ENCODE peak calls at places on chromosomes 4 and X, in four cellular contexts. One of them, this sample, is unnamed.

GRCh38 chrX:151753313-151754041 is 18.9 kb downstream of the CNGA2 start:
- DNase-seq in K562: peak; percentile 64
- DNase-seq in A549: peak; percentile 63
- DNase-seq in tibial nerve: peak; percentile 20
- DNase-seq in this sample: peak; percentile 23

GRCh38 chr4:73259552-73260140 is 1.0 kb upstream of the ANKRD17 start:
- DNase-seq in A549: no peak
- DNase-seq in K562: no peak
- DNase-seq in tibial nerve: no peak
- DNase-seq in this sample: no peak

GRCh38 chr4:478373-478772 is 20.6 kb downstream of the ZNF721 start:
- DNase-seq in tibial nerve: no peak
- DNase-seq in A549: no peak
- DNase-seq in K562: no peak
- DNase-seq in this sample: no peak

GRCh38 chrX:45515262-45516215 is 314.9 kb upstream of the DIPK2B start:
- DNase-seq in A549: peak; percentile 95
- DNase-seq in K562: no peak
- DNase-seq in tibial nerve: peak; percentile 21
- DNase-seq in this sample: peak; percentile 44

GRCh38 chrX:8868906-8869305 is 67.7 kb upstream of the FAM9A start:
- DNase-seq in A549: no peak
- DNase-seq in tibial nerve: no peak
- DNase-seq in K562: no peak
- DNase-seq in this sample: no peak

GRCh38 chrX:110277609-110278008 is 40.3 kb downstream of the AMMECR1 start:
- DNase-seq in K562: no peak
- DNase-seq in tibial nerve: no peak
- DNase-seq in A549: no peak
- DNase-seq in this sample: no peak

GRCh38 chr4:77430847-77431246 is 174.8 kb upstream of the CXCL13 start:
- DNase-seq in tibial nerve: no peak
- DNase-seq in A549: no peak
- DNase-seq in K562: peak; percentile 14
- DNase-seq in this sample: no peak

GRCh38 chrX:129738466-129739308 is at the start of gene XPNPEP2:
- DNase-seq in A549: no peak
- DNase-seq in K562: no peak
- DNase-seq in tibial nerve: no peak
- DNase-seq in this sample: peak; percentile 53

GRCh38 chr4:139144161-139144859 is 32.7 kb downstream of the ELF2 start:
- DNase-seq in K562: no peak
- DNase-seq in A549: no peak
- DNase-seq in tibial nerve: peak; percentile 27
- DNase-seq in this sample: peak; percentile 40

GRCh38 chr4:129378346-129378745 is 282.4 kb downstream of the C4orf33 start:
- DNase-seq in tibial nerve: no peak
- DNase-seq in K562: no peak
- DNase-seq in A549: no peak
- DNase-seq in this sample: no peak

GRCh38 chr4:6327220-6327917 is 57.7 kb downstream of the WFS1 start:
- DNase-seq in A549: peak; percentile 65
- DNase-seq in K562: peak; percentile 86
- DNase-seq in tibial nerve: peak; percentile 49
- DNase-seq in this sample: peak; percentile 87

GRCh38 chrX:150898343-150899190 is at the start of gene CD99L2:
- DNase-seq in K562: peak; percentile 94
- DNase-seq in tibial nerve: peak; percentile 84
- DNase-seq in A549: peak; percentile 89
- DNase-seq in this sample: peak; percentile 92

GRCh38 chr4:95013236-95013635 is 255.5 kb downstream of the BMPR1B start:
- DNase-seq in K562: no peak
- DNase-seq in A549: no peak
- DNase-seq in tibial nerve: no peak
- DNase-seq in this sample: no peak

GRCh38 chrX:9912341-9912740 is 54.8 kb upstream of the CLDN34 start:
- DNase-seq in A549: no peak
- DNase-seq in tibial nerve: no peak
- DNase-seq in K562: no peak
- DNase-seq in this sample: no peak

GRCh38 chrX:12984629-12985303 is 9.9 kb downstream of the TMSB4X start:
- DNase-seq in K562: peak; percentile 24
- DNase-seq in A549: peak; percentile 76
- DNase-seq in tibial nerve: no peak
- DNase-seq in this sample: no peak

GRCh38 chr4:39362827-39363226 is 3.3 kb downstream of the RFC1 start:
- DNase-seq in A549: no peak
- DNase-seq in K562: no peak
- DNase-seq in tibial nerve: no peak
- DNase-seq in this sample: no peak

GRCh38 chrX:74779175-74779574 is 146.1 kb downstream of the NEXMIF start:
- DNase-seq in A549: no peak
- DNase-seq in K562: no peak
- DNase-seq in tibial nerve: no peak
- DNase-seq in this sample: no peak

GRCh38 chr4:151324449-151325319 is 721 bp downstream of the SH3D19 start:
- DNase-seq in A549: peak; percentile 80
- DNase-seq in K562: no peak
- DNase-seq in tibial nerve: no peak
- DNase-seq in this sample: peak; percentile 51

GRCh38 chr4:185506422-185506821 is 28.9 kb downstream of the PDLIM3 start:
- DNase-seq in K562: no peak
- DNase-seq in tibial nerve: no peak
- DNase-seq in A549: no peak
- DNase-seq in this sample: no peak

GRCh38 chr4:140176735-140177134 is 22.8 kb upstream of the MAML3 start:
- DNase-seq in A549: no peak
- DNase-seq in K562: no peak
- DNase-seq in tibial nerve: no peak
- DNase-seq in this sample: no peak

GRCh38 chrX:70257599-70258288 is 2.3 kb downstream of the P2RY4 start:
- DNase-seq in A549: no peak
- DNase-seq in tibial nerve: no peak
- DNase-seq in K562: no peak
- DNase-seq in this sample: no peak

DNA sequence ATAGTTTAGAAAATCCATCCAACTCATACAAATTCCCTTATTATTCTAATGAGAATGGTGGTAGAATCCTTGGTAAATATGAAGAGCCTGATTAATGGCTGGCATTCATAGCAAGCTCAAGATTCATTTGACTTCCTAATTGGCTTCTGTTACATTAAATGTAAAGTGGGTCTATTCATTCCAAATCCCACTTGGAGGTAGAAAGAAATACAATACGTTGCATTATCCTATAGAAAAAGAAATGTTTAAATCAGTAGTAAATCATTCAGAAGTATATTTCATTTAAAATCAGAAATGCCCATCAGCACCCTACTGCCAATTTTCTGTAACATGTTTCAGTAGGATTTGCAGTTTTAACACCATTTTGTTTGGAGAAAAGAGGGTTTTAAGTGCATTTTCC is 6.7 kb downstream of the ADGRG4 start:
- DNase-seq in K562: no peak
- DNase-seq in tibial nerve: no peak
- DNase-seq in A549: no peak
- DNase-seq in this sample: no peak
- TF ChIP-seq EP300 in K562: no peak
- TF ChIP-seq EP300 in tibial nerve: no peak
- TF ChIP-seq EP300 in A549: no peak
- TF ChIP-seq EP300 in this sample: no peak

GRCh38 chrX:136220535-136220934 is 30.7 kb downstream of the MAP7D3 start:
- DNase-seq in tibial nerve: no peak
- DNase-seq in K562: no peak
- DNase-seq in A549: no peak
- DNase-seq in this sample: no peak
- H3K4me1 ChIP-seq in tibial nerve: no peaks in the 10 kb centered on the region
- H3K4me1 ChIP-seq in K562: no peaks in the 10 kb centered on the region
- H3K4me1 ChIP-seq in A549: peaks cover 8% of the 10 kb centered on the region
- H3K4me1 ChIP-seq in this sample: no peaks in the 10 kb centered on the region

GRCh38 chr4:7348946-7349900 is 85.5 kb downstream of the PSAPL1 start:
- DNase-seq in A549: no peak
- DNase-seq in tibial nerve: no peak
- DNase-seq in K562: no peak
- DNase-seq in this sample: no peak
- TF ChIP-seq EP300 in A549: no peak
- TF ChIP-seq EP300 in tibial nerve: no peak
- TF ChIP-seq EP300 in K562: no peak
- TF ChIP-seq EP300 in this sample: no peak

GRCh38 chr4:8380511-8381415 is 59.8 kb downstream of the ACOX3 start:
- DNase-seq in A549: no peak
- DNase-seq in K562: no peak
- DNase-seq in tibial nerve: no peak
- DNase-seq in this sample: peak; percentile 3
- H3K4me1 ChIP-seq in A549: no peaks in the 10 kb centered on the region
- H3K4me1 ChIP-seq in K562: no peaks in the 10 kb centered on the region
- H3K4me1 ChIP-seq in tibial nerve: no peaks in the 10 kb centered on the region
- H3K4me1 ChIP-seq in this sample: peaks cover 15% of the 10 kb centered on the region

DNA sequence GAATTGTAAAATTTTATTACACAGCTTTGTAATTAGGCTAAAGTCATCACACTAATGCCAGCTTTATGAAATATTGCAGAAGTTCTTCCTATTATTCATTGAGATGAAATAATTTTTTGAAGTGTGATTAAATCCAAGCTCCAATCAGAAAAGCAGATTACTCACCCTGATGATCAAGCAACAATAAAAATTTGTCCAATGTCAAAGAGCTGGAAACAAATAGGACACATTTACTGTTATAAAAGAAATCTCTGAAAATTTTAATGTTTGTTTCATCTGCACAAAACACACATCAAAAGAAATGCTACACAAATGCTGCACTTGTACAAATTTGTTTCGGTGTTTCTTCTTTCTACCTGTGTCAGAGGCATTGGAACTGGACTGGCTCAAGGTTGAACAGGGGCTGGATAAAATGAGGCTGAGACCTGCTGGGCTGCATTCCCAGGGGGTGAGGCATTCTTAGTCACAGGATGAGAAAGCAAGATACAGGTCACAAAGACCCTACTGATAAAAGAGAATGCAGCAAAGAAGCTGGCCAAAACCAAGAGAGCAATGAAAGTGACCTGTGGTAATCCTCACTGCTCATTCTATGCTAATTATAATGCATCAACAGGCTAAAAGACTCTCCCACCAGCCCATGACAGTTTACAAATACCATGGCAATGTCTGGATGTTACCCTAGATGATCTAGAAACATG is 78.3 kb downstream of the GASK1B start:
- DNase-seq in A549: peak; percentile 28
- DNase-seq in K562: no peak
- DNase-seq in tibial nerve: no peak
- DNase-seq in this sample: peak; percentile 61
- TF ChIP-seq EP300 in A549: no peak
- TF ChIP-seq EP300 in K562: no peak
- TF ChIP-seq EP300 in tibial nerve: no peak
- TF ChIP-seq EP300 in this sample: no peak

GRCh38 chrX:17788956-17789562 is 51.8 kb downstream of the SCML1 start:
- DNase-seq in A549: no peak
- DNase-seq in tibial nerve: no peak
- DNase-seq in K562: peak; percentile 9
- DNase-seq in this sample: no peak

GRCh38 chrX:17792842-17793241 is 55.5 kb downstream of the SCML1 start:
- DNase-seq in K562: no peak
- DNase-seq in A549: no peak
- DNase-seq in tibial nerve: no peak
- DNase-seq in this sample: no peak

GRCh38 chrX:17787557-17787956 is 50.3 kb downstream of the SCML1 start:
- DNase-seq in tibial nerve: no peak
- DNase-seq in A549: no peak
- DNase-seq in K562: no peak
- DNase-seq in this sample: no peak

DNA sequence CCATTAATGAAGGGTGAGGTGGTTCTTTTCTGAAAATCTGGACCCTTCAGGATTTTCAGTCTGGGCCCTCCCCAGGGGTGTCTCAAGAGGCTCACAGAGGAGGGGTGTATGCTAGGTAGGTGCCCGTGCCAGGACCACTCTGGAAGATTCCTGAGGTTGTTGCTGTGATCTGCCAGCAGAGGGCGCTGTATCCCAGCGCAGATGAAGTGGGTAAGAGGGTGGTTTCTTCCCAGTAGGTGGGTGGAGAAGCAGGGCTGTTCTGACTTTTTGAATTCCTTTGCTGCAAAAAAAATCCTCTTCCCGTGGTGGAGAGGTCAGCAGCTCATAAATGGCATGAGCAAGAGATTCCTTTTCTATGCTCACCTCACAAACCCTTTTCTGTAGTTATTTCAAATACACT is 51.1 kb downstream of the SCML1 start:
- DNase-seq in tibial nerve: peak; percentile 18
- DNase-seq in K562: peak; percentile 73
- DNase-seq in A549: peak; percentile 33
- DNase-seq in this sample: peak; percentile 52
- H3K4me1 ChIP-seq in tibial nerve: no peaks in the 10 kb centered on the region
- H3K4me1 ChIP-seq in K562: no peaks in the 10 kb centered on the region
- H3K4me1 ChIP-seq in A549: no peaks in the 10 kb centered on the region
- H3K4me1 ChIP-seq in this sample: no peaks in the 10 kb centered on the region

DNA sequence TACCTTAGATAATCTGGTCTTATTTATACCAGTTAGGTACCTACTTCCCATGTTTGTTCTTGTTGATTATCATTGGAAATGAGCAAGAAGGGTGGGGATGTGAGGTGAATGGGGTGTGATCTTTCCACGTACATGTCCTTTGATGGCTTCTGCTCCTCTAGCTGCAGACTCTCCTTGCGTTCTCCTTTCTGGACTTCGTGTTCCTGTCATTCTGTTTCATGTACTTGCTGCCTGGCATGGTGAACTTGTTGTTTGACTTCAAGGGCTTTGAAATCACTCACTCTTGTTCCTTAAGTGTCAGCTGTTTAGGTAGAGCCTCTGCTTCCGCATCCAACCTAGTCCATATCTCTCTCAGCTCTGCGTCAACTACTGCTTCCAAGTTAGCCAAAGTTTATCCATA is 42.7 kb downstream of the FHL1 start:
- DNase-seq in K562: no peak
- DNase-seq in tibial nerve: no peak
- DNase-seq in A549: no peak
- DNase-seq in this sample: no peak
- TF ChIP-seq EP300 in K562: no peak
- TF ChIP-seq EP300 in tibial nerve: no peak
- TF ChIP-seq EP300 in A549: no peak
- TF ChIP-seq EP300 in this sample: no peak

GRCh38 chr4:119682080-119682479 is 53.5 kb upstream of the PDE5A start:
- DNase-seq in tibial nerve: no peak
- DNase-seq in K562: no peak
- DNase-seq in A549: no peak
- DNase-seq in this sample: no peak
- H3K4me1 ChIP-seq in tibial nerve: no peaks in the 10 kb centered on the region
- H3K4me1 ChIP-seq in K562: no peaks in the 10 kb centered on the region
- H3K4me1 ChIP-seq in A549: peaks cover 5% of the 10 kb centered on the region
- H3K4me1 ChIP-seq in this sample: no peaks in the 10 kb centered on the region

This sample was measured in ovary.